ENCODE peak calls at places on chromosomes 13 and 19, in six cellular contexts. V is T-helper 1 cell, W is upper lobe of left lung, O is testis, J is heart left ventricle, P is WERI-Rb-1. S is an unnamed sample.
A peak's percentile ranks its signal among the peaks of the same experiment; 100 is the strongest.

GRCh38 chr19:47203254-47203653 is 27.7 kb downstream of the BBC3 start:
- DNase-seq in W (no peak), P (no peak), O (no peak), J (no peak), V (no peak), S (no peak)

GRCh38 chr13:20824762-20825161 is 51.0 kb upstream of the EEF1AKMT1 start:
- DNase-seq in O (no peak), P (no peak), W (no peak), V (no peak), J (no peak), S (no peak)

GRCh38 chr19:18053571-18054219 is 33.0 kb downstream of the IL12RB1 start:
- DNase-seq in V (no peak), P (no peak), W (no peak), J (no peak), O (no peak), S (no peak)

GRCh38 chr13:46171223-46171622 is 10.8 kb downstream of the LCP1 start:
- DNase-seq in P (no peak), J (no peak), V (no peak), O (no peak), W (no peak), S (no peak)

GRCh38 chr19:46644720-46645119 is 8.7 kb upstream of the GNG8 start:
- DNase-seq in V (no peak), O (no peak), W (no peak), P (no peak), J (no peak), S (no peak)

GRCh38 chr13:19959831-19960672 is 1.5 kb downstream of the ZMYM2 start:
- DNase-seq in O (peak; percentile 92), W (peak; percentile 54), V (peak; percentile 83), P (peak; percentile 94), J (peak; percentile 89), S (peak; percentile 84)

GRCh38 chr13:39684531-39685137 is 29.2 kb downstream of the COG6 start:
- DNase-seq in O (no peak), P (no peak), W (peak; percentile 10), J (no peak), V (no peak), S (peak; percentile 41)

GRCh38 chr19:42419309-42419708 is 7.9 kb downstream of the LIPE start:
- DNase-seq in O (no peak), J (peak; percentile 73), P (no peak), W (no peak), V (no peak), S (peak; percentile 31)

GRCh38 chr13:23794267-23795161 is 94.7 kb downstream of the MIPEP start:
- DNase-seq in W (no peak), J (no peak), V (no peak), P (no peak), O (no peak), S (no peak)

GRCh38 chr13:112132619-112133018 is 65.7 kb downstream of the SOX1 start:
- DNase-seq in W (no peak), P (no peak), V (no peak), O (no peak), J (no peak), S (no peak)

GRCh38 chr13:21879263-21879914 is 208.5 kb downstream of the FGF9 start:
- DNase-seq in V (no peak), P (no peak), O (no peak), W (no peak), J (no peak), S (no peak)

GRCh38 chr13:28325022-28325421 is 169.9 kb downstream of the FLT1 start:
- DNase-seq in V (no peak), P (no peak), W (no peak), O (no peak), J (no peak), S (no peak)

GRCh38 chr19:30363073-30363472 is 9.1 kb upstream of the ZNF536 start:
- DNase-seq in J (no peak), V (no peak), O (no peak), W (no peak), P (no peak), S (no peak)

GRCh38 chr13:50417597-50417996 is 402.4 kb downstream of the KCNRG start:
- DNase-seq in O (no peak), V (no peak), J (no peak), W (no peak), P (no peak), S (no peak)

GRCh38 chr19:1266116-1266817 is 2.9 kb upstream of the CIRBP start:
- DNase-seq in V (peak; percentile 73), O (peak; percentile 84), J (peak; percentile 91), W (peak; percentile 98), P (peak; percentile 91), S (peak; percentile 73)

GRCh38 chr13:109723046-109723445 is 63.3 kb downstream of the IRS2 start:
- DNase-seq in V (no peak), J (no peak), W (no peak), O (no peak), P (no peak), S (no peak)

S was measured in naive thymus-derived CD8-positive, alpha-beta T cell.